ENCODE peak calls at places on chromosomes 6 and 20, in eight cellular contexts. One of them, this sample, is unnamed.

GRCh38 chr6:131013495-131013894 is 49.5 kb downstream of the EPB41L2 start:
- DNase-seq in CD4-positive, CD25-positive, alpha-beta regulatory T cell: no peak
- DNase-seq in brain microvascular endothelial cell: peak; percentile 87
- DNase-seq in A549: no peak
- DNase-seq in naive thymus-derived CD4-positive, alpha-beta T cell: no peak
- DNase-seq in IMR-90: peak; percentile 88
- DNase-seq in fibroblast of lung: peak; percentile 92
- DNase-seq in adrenal gland: peak; percentile 34
- DNase-seq in this sample: no peak

GRCh38 chr20:38181207-38181693 is 16.2 kb upstream of the TGM2 start:
- DNase-seq in naive thymus-derived CD4-positive, alpha-beta T cell: no peak
- DNase-seq in fibroblast of lung: no peak
- DNase-seq in brain microvascular endothelial cell: no peak
- DNase-seq in IMR-90: no peak
- DNase-seq in adrenal gland: peak; percentile 72
- DNase-seq in CD4-positive, CD25-positive, alpha-beta regulatory T cell: no peak
- DNase-seq in A549: no peak
- DNase-seq in this sample: no peak

GRCh38 chr6:122736166-122736565 is 43.4 kb upstream of the FABP7 start:
- DNase-seq in IMR-90: no peak
- DNase-seq in CD4-positive, CD25-positive, alpha-beta regulatory T cell: no peak
- DNase-seq in fibroblast of lung: no peak
- DNase-seq in A549: no peak
- DNase-seq in brain microvascular endothelial cell: no peak
- DNase-seq in adrenal gland: no peak
- DNase-seq in naive thymus-derived CD4-positive, alpha-beta T cell: no peak
- DNase-seq in this sample: no peak

GRCh38 chr6:111770263-111771083 is 102.8 kb downstream of the FYN start:
- DNase-seq in fibroblast of lung: no peak
- DNase-seq in brain microvascular endothelial cell: no peak
- DNase-seq in IMR-90: no peak
- DNase-seq in naive thymus-derived CD4-positive, alpha-beta T cell: no peak
- DNase-seq in CD4-positive, CD25-positive, alpha-beta regulatory T cell: no peak
- DNase-seq in adrenal gland: no peak
- DNase-seq in A549: no peak
- DNase-seq in this sample: no peak

GRCh38 chr6:136104556-136104955 is 145.6 kb downstream of the MTFR2 start:
- DNase-seq in fibroblast of lung: no peak
- DNase-seq in CD4-positive, CD25-positive, alpha-beta regulatory T cell: no peak
- DNase-seq in brain microvascular endothelial cell: no peak
- DNase-seq in adrenal gland: no peak
- DNase-seq in IMR-90: no peak
- DNase-seq in A549: no peak
- DNase-seq in naive thymus-derived CD4-positive, alpha-beta T cell: no peak
- DNase-seq in this sample: no peak

GRCh38 chr20:32535953-32536823 is 48.9 kb downstream of the NOL4L start:
- DNase-seq in fibroblast of lung: no peak
- DNase-seq in IMR-90: peak; percentile 6
- DNase-seq in brain microvascular endothelial cell: no peak
- DNase-seq in adrenal gland: no peak
- DNase-seq in CD4-positive, CD25-positive, alpha-beta regulatory T cell: peak; percentile 81
- DNase-seq in naive thymus-derived CD4-positive, alpha-beta T cell: peak; percentile 78
- DNase-seq in A549: peak; percentile 41
- DNase-seq in this sample: peak; percentile 81

GRCh38 chr20:25218109-25218486 is 22.6 kb downstream of the ENTPD6 start:
- DNase-seq in adrenal gland: no peak
- DNase-seq in naive thymus-derived CD4-positive, alpha-beta T cell: no peak
- DNase-seq in IMR-90: no peak
- DNase-seq in brain microvascular endothelial cell: no peak
- DNase-seq in CD4-positive, CD25-positive, alpha-beta regulatory T cell: no peak
- DNase-seq in A549: no peak
- DNase-seq in fibroblast of lung: no peak
- DNase-seq in this sample: no peak

GRCh38 chr6:3194535-3195376 is 32.7 kb downstream of the TUBB2B start:
- DNase-seq in naive thymus-derived CD4-positive, alpha-beta T cell: no peak
- DNase-seq in adrenal gland: peak; percentile 12
- DNase-seq in fibroblast of lung: peak; percentile 9
- DNase-seq in A549: no peak
- DNase-seq in IMR-90: peak; percentile 46
- DNase-seq in brain microvascular endothelial cell: peak; percentile 59
- DNase-seq in CD4-positive, CD25-positive, alpha-beta regulatory T cell: no peak
- DNase-seq in this sample: no peak

GRCh38 chr20:23151008-23151703 is 65.0 kb upstream of the CD93 start:
- DNase-seq in brain microvascular endothelial cell: no peak
- DNase-seq in A549: no peak
- DNase-seq in fibroblast of lung: no peak
- DNase-seq in adrenal gland: no peak
- DNase-seq in naive thymus-derived CD4-positive, alpha-beta T cell: no peak
- DNase-seq in CD4-positive, CD25-positive, alpha-beta regulatory T cell: no peak
- DNase-seq in IMR-90: no peak
- DNase-seq in this sample: no peak
- H3K27ac ChIP-seq in brain microvascular endothelial cell: no peak overlapping the region
- H3K27ac ChIP-seq in A549: no peak overlapping the region
- H3K27ac ChIP-seq in fibroblast of lung: peak overlapping the region; percentile 80
- H3K27ac ChIP-seq in adrenal gland: peak overlapping the region; percentile 66
- H3K27ac ChIP-seq in naive thymus-derived CD4-positive, alpha-beta T cell: no peak overlapping the region
- H3K27ac ChIP-seq in CD4-positive, CD25-positive, alpha-beta regulatory T cell: no peak overlapping the region
- H3K27ac ChIP-seq in IMR-90: no peak overlapping the region
- H3K27ac ChIP-seq in this sample: no peak overlapping the region

GRCh38 chr6:143746202-143747119 is 68.7 kb downstream of the PHACTR2 start:
- DNase-seq in naive thymus-derived CD4-positive, alpha-beta T cell: no peak
- DNase-seq in adrenal gland: peak; percentile 25
- DNase-seq in CD4-positive, CD25-positive, alpha-beta regulatory T cell: no peak
- DNase-seq in IMR-90: no peak
- DNase-seq in fibroblast of lung: peak; percentile 4
- DNase-seq in A549: no peak
- DNase-seq in brain microvascular endothelial cell: no peak
- DNase-seq in this sample: peak; percentile 41
- H3K27ac ChIP-seq in naive thymus-derived CD4-positive, alpha-beta T cell: no peak overlapping the region
- H3K27ac ChIP-seq in adrenal gland: peak overlapping the region; percentile 88
- H3K27ac ChIP-seq in CD4-positive, CD25-positive, alpha-beta regulatory T cell: no peak overlapping the region
- H3K27ac ChIP-seq in IMR-90: peak overlapping the region; percentile 88
- H3K27ac ChIP-seq in fibroblast of lung: no peak overlapping the region
- H3K27ac ChIP-seq in A549: peak overlapping the region; percentile 70
- H3K27ac ChIP-seq in brain microvascular endothelial cell: no peak overlapping the region
- H3K27ac ChIP-seq in this sample: peak overlapping the region; percentile 65

GRCh38 chr20:53850318-53850717 is 220.1 kb downstream of the BCAS1 start:
- DNase-seq in adrenal gland: no peak
- DNase-seq in fibroblast of lung: no peak
- DNase-seq in CD4-positive, CD25-positive, alpha-beta regulatory T cell: no peak
- DNase-seq in IMR-90: no peak
- DNase-seq in naive thymus-derived CD4-positive, alpha-beta T cell: no peak
- DNase-seq in brain microvascular endothelial cell: no peak
- DNase-seq in A549: no peak
- DNase-seq in this sample: no peak

GRCh38 chr20:53852025-53852424 is 218.4 kb downstream of the BCAS1 start:
- DNase-seq in fibroblast of lung: no peak
- DNase-seq in CD4-positive, CD25-positive, alpha-beta regulatory T cell: no peak
- DNase-seq in IMR-90: no peak
- DNase-seq in adrenal gland: no peak
- DNase-seq in naive thymus-derived CD4-positive, alpha-beta T cell: no peak
- DNase-seq in A549: no peak
- DNase-seq in brain microvascular endothelial cell: no peak
- DNase-seq in this sample: no peak

GRCh38 chr20:53852691-53853450 is 217.5 kb downstream of the BCAS1 start:
- DNase-seq in brain microvascular endothelial cell: no peak
- DNase-seq in A549: no peak
- DNase-seq in CD4-positive, CD25-positive, alpha-beta regulatory T cell: no peak
- DNase-seq in fibroblast of lung: no peak
- DNase-seq in naive thymus-derived CD4-positive, alpha-beta T cell: no peak
- DNase-seq in IMR-90: no peak
- DNase-seq in adrenal gland: no peak
- DNase-seq in this sample: no peak

GRCh38 chr20:53855733-53856132 is 214.7 kb downstream of the BCAS1 start:
- DNase-seq in naive thymus-derived CD4-positive, alpha-beta T cell: no peak
- DNase-seq in fibroblast of lung: no peak
- DNase-seq in brain microvascular endothelial cell: no peak
- DNase-seq in IMR-90: no peak
- DNase-seq in CD4-positive, CD25-positive, alpha-beta regulatory T cell: no peak
- DNase-seq in adrenal gland: no peak
- DNase-seq in A549: no peak
- DNase-seq in this sample: no peak

GRCh38 chr20:53853451-53853713 is 217.0 kb downstream of the BCAS1 start:
- DNase-seq in brain microvascular endothelial cell: no peak
- DNase-seq in IMR-90: no peak
- DNase-seq in CD4-positive, CD25-positive, alpha-beta regulatory T cell: no peak
- DNase-seq in fibroblast of lung: no peak
- DNase-seq in adrenal gland: no peak
- DNase-seq in naive thymus-derived CD4-positive, alpha-beta T cell: no peak
- DNase-seq in A549: no peak
- DNase-seq in this sample: no peak
- H3K27ac ChIP-seq in brain microvascular endothelial cell: no peak overlapping the region
- H3K27ac ChIP-seq in IMR-90: no peak overlapping the region
- H3K27ac ChIP-seq in CD4-positive, CD25-positive, alpha-beta regulatory T cell: no peak overlapping the region
- H3K27ac ChIP-seq in fibroblast of lung: no peak overlapping the region
- H3K27ac ChIP-seq in adrenal gland: no peak overlapping the region
- H3K27ac ChIP-seq in naive thymus-derived CD4-positive, alpha-beta T cell: no peak overlapping the region
- H3K27ac ChIP-seq in A549: no peak overlapping the region
- H3K27ac ChIP-seq in this sample: no peak overlapping the region

DNA sequence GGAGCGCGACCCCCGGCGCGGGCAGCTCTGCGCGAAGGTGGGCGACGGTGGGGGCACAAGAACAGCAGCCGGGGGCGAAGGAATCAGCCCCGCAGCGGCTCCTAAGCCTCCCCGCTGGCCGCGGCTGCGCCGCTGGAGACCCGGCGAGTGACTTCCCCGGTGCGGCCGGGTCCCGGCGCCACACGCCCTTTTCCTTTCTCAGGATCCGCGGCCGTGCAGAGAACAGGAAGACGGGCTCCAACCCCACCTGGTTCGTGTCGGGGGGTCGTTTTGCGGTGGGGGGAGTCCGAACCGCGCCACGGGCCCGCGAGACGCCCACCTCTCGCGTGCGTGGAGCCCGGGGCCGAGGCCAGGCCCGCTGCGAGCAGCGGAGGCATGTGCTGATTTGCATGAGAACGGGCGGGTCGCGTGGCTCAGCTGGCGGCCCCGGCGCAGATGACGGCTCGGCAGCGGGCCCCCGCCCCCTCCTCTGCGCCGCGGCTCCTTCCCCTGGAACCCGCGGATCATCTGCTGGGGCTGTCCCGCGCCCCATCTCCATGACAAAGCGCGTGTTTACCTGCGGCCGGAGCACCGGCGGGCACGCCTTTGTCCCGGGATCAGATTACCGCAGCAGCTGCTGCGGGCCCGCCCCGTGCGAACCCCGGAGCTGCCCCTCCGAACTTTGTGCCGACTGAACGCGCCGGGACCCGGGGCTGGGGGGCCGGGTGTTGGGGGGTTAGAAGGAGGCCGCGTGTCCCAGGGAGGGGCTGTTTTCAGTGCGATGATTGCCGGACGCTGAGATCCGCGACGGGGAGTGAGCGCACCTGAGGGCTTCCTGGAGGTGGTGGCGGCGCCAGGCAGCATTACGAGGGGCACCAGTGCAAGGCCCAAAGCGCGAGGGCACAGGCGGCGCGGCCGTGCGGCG is 4.9 kb upstream of the DLL1 start:
- DNase-seq in brain microvascular endothelial cell: no peak
- DNase-seq in naive thymus-derived CD4-positive, alpha-beta T cell: no peak
- DNase-seq in fibroblast of lung: no peak
- DNase-seq in adrenal gland: peak; percentile 47
- DNase-seq in CD4-positive, CD25-positive, alpha-beta regulatory T cell: no peak
- DNase-seq in IMR-90: no peak
- DNase-seq in A549: no peak
- DNase-seq in this sample: no peak
- H3K27ac ChIP-seq in brain microvascular endothelial cell: no peak overlapping the region
- H3K27ac ChIP-seq in naive thymus-derived CD4-positive, alpha-beta T cell: no peak overlapping the region
- H3K27ac ChIP-seq in fibroblast of lung: no peak overlapping the region
- H3K27ac ChIP-seq in adrenal gland: no peak overlapping the region
- H3K27ac ChIP-seq in CD4-positive, CD25-positive, alpha-beta regulatory T cell: no peak overlapping the region
- H3K27ac ChIP-seq in IMR-90: no peak overlapping the region
- H3K27ac ChIP-seq in A549: peak overlapping the region; percentile 24
- H3K27ac ChIP-seq in this sample: no peak overlapping the region

GRCh38 chr6:38185752-38186151 is 366.2 kb downstream of the ZFAND3 start:
- DNase-seq in IMR-90: no peak
- DNase-seq in brain microvascular endothelial cell: no peak
- DNase-seq in naive thymus-derived CD4-positive, alpha-beta T cell: no peak
- DNase-seq in adrenal gland: no peak
- DNase-seq in CD4-positive, CD25-positive, alpha-beta regulatory T cell: no peak
- DNase-seq in fibroblast of lung: no peak
- DNase-seq in A549: no peak
- DNase-seq in this sample: no peak

GRCh38 chr6:38185244-38185643 is 365.7 kb downstream of the ZFAND3 start:
- DNase-seq in fibroblast of lung: no peak
- DNase-seq in IMR-90: no peak
- DNase-seq in adrenal gland: no peak
- DNase-seq in A549: no peak
- DNase-seq in naive thymus-derived CD4-positive, alpha-beta T cell: no peak
- DNase-seq in brain microvascular endothelial cell: no peak
- DNase-seq in CD4-positive, CD25-positive, alpha-beta regulatory T cell: no peak
- DNase-seq in this sample: no peak

GRCh38 chr6:38182426-38182825 is 362.9 kb downstream of the ZFAND3 start:
- DNase-seq in naive thymus-derived CD4-positive, alpha-beta T cell: no peak
- DNase-seq in CD4-positive, CD25-positive, alpha-beta regulatory T cell: no peak
- DNase-seq in IMR-90: no peak
- DNase-seq in adrenal gland: no peak
- DNase-seq in A549: no peak
- DNase-seq in brain microvascular endothelial cell: no peak
- DNase-seq in fibroblast of lung: no peak
- DNase-seq in this sample: no peak

GRCh38 chr6:38184041-38184779 is 364.7 kb downstream of the ZFAND3 start:
- DNase-seq in A549: no peak
- DNase-seq in brain microvascular endothelial cell: no peak
- DNase-seq in IMR-90: no peak
- DNase-seq in adrenal gland: no peak
- DNase-seq in fibroblast of lung: no peak
- DNase-seq in CD4-positive, CD25-positive, alpha-beta regulatory T cell: no peak
- DNase-seq in naive thymus-derived CD4-positive, alpha-beta T cell: no peak
- DNase-seq in this sample: no peak

GRCh38 chr6:38184780-38185080 is 365.2 kb downstream of the ZFAND3 start:
- DNase-seq in IMR-90: no peak
- DNase-seq in CD4-positive, CD25-positive, alpha-beta regulatory T cell: no peak
- DNase-seq in adrenal gland: no peak
- DNase-seq in brain microvascular endothelial cell: no peak
- DNase-seq in A549: no peak
- DNase-seq in naive thymus-derived CD4-positive, alpha-beta T cell: no peak
- DNase-seq in fibroblast of lung: no peak
- DNase-seq in this sample: no peak
- H3K27ac ChIP-seq in IMR-90: no peak overlapping the region
- H3K27ac ChIP-seq in CD4-positive, CD25-positive, alpha-beta regulatory T cell: no peak overlapping the region
- H3K27ac ChIP-seq in adrenal gland: no peak overlapping the region
- H3K27ac ChIP-seq in brain microvascular endothelial cell: no peak overlapping the region
- H3K27ac ChIP-seq in A549: no peak overlapping the region
- H3K27ac ChIP-seq in naive thymus-derived CD4-positive, alpha-beta T cell: no peak overlapping the region
- H3K27ac ChIP-seq in fibroblast of lung: no peak overlapping the region
- H3K27ac ChIP-seq in this sample: no peak overlapping the region

DNA sequence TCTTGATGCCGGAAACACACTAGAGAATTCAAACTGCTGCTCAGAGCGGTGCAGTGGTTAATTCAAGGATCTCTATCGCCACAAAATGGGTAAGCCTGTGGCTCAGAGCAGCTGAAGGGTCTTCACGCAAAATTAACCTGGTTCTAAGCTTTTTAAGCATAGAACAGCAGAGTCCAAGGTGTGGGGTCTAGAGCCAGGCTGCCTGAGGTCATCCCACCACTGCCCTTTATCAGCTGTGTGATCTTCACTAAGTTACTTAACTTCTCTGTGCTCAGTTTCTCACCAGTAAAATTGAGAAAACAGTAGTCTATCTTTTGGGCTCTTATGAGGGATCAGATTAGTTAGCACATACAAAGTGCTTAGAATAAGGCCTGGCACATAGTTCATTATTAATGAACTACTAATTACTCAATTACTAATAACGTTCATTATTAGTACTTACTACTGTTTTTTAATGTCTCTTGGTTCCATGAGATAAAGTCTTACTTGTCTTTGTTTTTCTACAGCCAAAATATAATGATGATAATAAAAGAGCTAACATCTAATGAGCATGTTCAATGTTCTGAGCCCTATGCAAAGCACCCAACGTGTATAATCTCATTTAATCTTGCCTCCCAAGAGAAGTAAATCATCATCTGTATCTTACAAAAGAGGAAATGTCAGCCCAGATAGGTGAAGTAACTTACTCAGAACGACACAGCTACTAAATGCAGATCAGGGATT is 92.9 kb downstream of the NFATC2 start:
- DNase-seq in IMR-90: no peak
- DNase-seq in naive thymus-derived CD4-positive, alpha-beta T cell: no peak
- DNase-seq in fibroblast of lung: no peak
- DNase-seq in brain microvascular endothelial cell: no peak
- DNase-seq in adrenal gland: no peak
- DNase-seq in A549: no peak
- DNase-seq in CD4-positive, CD25-positive, alpha-beta regulatory T cell: no peak
- DNase-seq in this sample: no peak
- H3K27ac ChIP-seq in IMR-90: no peak overlapping the region
- H3K27ac ChIP-seq in naive thymus-derived CD4-positive, alpha-beta T cell: no peak overlapping the region
- H3K27ac ChIP-seq in fibroblast of lung: no peak overlapping the region
- H3K27ac ChIP-seq in brain microvascular endothelial cell: no peak overlapping the region
- H3K27ac ChIP-seq in adrenal gland: no peak overlapping the region
- H3K27ac ChIP-seq in A549: no peak overlapping the region
- H3K27ac ChIP-seq in CD4-positive, CD25-positive, alpha-beta regulatory T cell: no peak overlapping the region
- H3K27ac ChIP-seq in this sample: no peak overlapping the region